ENCODE peak calls at places on chromosomes 11 and 22, in nine cellular contexts. G is neural progenitor cell, S is HCT116, X is OCI-LY7, I is GM23338, L is PC-3, D is MM.1S, R is hepatocyte, W is SK-N-SH. T is an unnamed sample.

GRCh38 chr11:95501761-95502266 is 270.8 kb upstream of the SESN3 start:
- DNase-seq in S (no peak), L (no peak), X (no peak), G (no peak), R (no peak), D (no peak), I (no peak), W (no peak), T (peak)

GRCh38 chr11:92340839-92341238 is 116.2 kb downstream of the FAT3 start:
- DNase-seq in S (no peak), D (no peak), X (peak), R (peak), W (peak), I (peak), G (peak), L (peak), T (peak)

GRCh38 chr11:8913961-8914660 is 3.1 kb downstream of the AKIP1 start:
- DNase-seq in S (no peak), G (peak), I (peak), X (peak), R (peak), D (peak), W (peak), L (peak), T (peak)

GRCh38 chr11:33065445-33066178 is 26.2 kb downstream of the TCP11L1 start:
- DNase-seq in X (peak), S (peak), R (peak), W (peak), G (peak), L (peak), I (peak), D (peak), T (peak)

GRCh38 chr11:26088391-26088790 is 243.5 kb upstream of the ANO3 start:
- DNase-seq in R (no peak), I (no peak), W (no peak), G (no peak), X (no peak), S (no peak), D (no peak), L (no peak), T (peak)

GRCh38 chr11:77522215-77522614 is 48.3 kb upstream of the PAK1 start:
- DNase-seq in L (peak), R (no peak), G (no peak), S (no peak), I (peak), W (no peak), X (no peak), D (no peak), T (peak)

GRCh38 chr11:94184861-94185260 is 56.2 kb downstream of the PANX1 start:
- DNase-seq in I (no peak), X (no peak), R (no peak), D (no peak), L (no peak), W (no peak), G (no peak), S (no peak), T (peak)

GRCh38 chr22:17570851-17571631 is 7.7 kb downstream of the SLC25A18 start:
- DNase-seq in R (peak), X (no peak), W (no peak), D (no peak), S (no peak), G (no peak), I (no peak), L (no peak), T (peak)

GRCh38 chr11:134995746-134996145 is 583.7 kb upstream of the B3GAT1 start:
- DNase-seq in D (no peak), W (no peak), L (no peak), I (peak), R (no peak), S (no peak), G (peak), X (no peak), T (no peak)

GRCh38 chr11:116930586-116930985 is 93.2 kb upstream of the APOA1 start:
- DNase-seq in G (no peak), D (peak), R (no peak), I (no peak), S (no peak), L (no peak), X (peak), W (no peak), T (no peak)

GRCh38 chr11:35122308-35122707 is 16.7 kb upstream of the CD44 start:
- DNase-seq in R (no peak), L (no peak), D (no peak), G (no peak), S (no peak), X (no peak), W (no peak), I (no peak), T (no peak)
- TF ChIP-seq EZH2phosphoT487 in R (no peak), L (no peak), D (no peak), G (no peak), S (no peak), X (no peak), W (no peak), I (no peak), T (no peak)

GRCh38 chr11:102680945-102681344 is 24.6 kb downstream of the MMP27 start:
- DNase-seq in W (no peak), I (no peak), R (no peak), L (no peak), G (no peak), D (no peak), X (no peak), S (no peak), T (peak)
- TF ChIP-seq EZH2phosphoT487 in W (no peak), I (no peak), R (no peak), L (no peak), G (no peak), D (no peak), X (no peak), S (no peak), T (no peak)

GRCh38 chr11:125036933-125037332 is 26.2 kb upstream of the SLC37A2 start:
- DNase-seq in I (no peak), D (peak), S (no peak), R (no peak), G (no peak), L (peak), W (no peak), X (no peak), T (peak)
- TF ChIP-seq EZH2phosphoT487 in I (no peak), D (no peak), S (no peak), R (no peak), G (no peak), L (no peak), W (no peak), X (no peak), T (no peak)

GRCh38 chr22:46557736-46558480 is 20.5 kb upstream of the CELSR1 start:
- DNase-seq in I (no peak), S (no peak), X (no peak), L (no peak), G (no peak), D (no peak), R (no peak), W (no peak), T (no peak)

GRCh38 chr22:46564084-46564714 is 26.8 kb upstream of the CELSR1 start:
- DNase-seq in G (peak), L (no peak), I (no peak), X (no peak), D (no peak), R (no peak), W (peak), S (no peak), T (no peak)

GRCh38 chr22:46560696-46561295 is 23.4 kb upstream of the CELSR1 start:
- DNase-seq in X (no peak), R (no peak), G (no peak), W (no peak), I (no peak), L (no peak), S (no peak), D (no peak), T (no peak)

GRCh38 chr22:46563381-46564083 is 26.1 kb upstream of the CELSR1 start:
- DNase-seq in L (peak), S (peak), I (peak), G (peak), X (peak), R (peak), D (peak), W (peak), T (peak)

GRCh38 chr22:46561435-46561905 is 24.1 kb upstream of the CELSR1 start:
- DNase-seq in W (peak), I (peak), R (no peak), X (peak), G (peak), S (peak), D (peak), L (peak), T (no peak)
- TF ChIP-seq EZH2phosphoT487 in W (no peak), I (no peak), R (no peak), X (no peak), G (no peak), S (no peak), D (no peak), L (no peak), T (no peak)

GRCh38 chr11:1761110-1761856 is 2.4 kb downstream of the CTSD start:
- DNase-seq in W (no peak), L (no peak), R (no peak), S (no peak), X (no peak), I (no peak), G (no peak), D (no peak), T (no peak)
- TF ChIP-seq EZH2phosphoT487 in W (no peak), L (no peak), R (no peak), S (no peak), X (no peak), I (no peak), G (no peak), D (no peak), T (no peak)

DNA sequence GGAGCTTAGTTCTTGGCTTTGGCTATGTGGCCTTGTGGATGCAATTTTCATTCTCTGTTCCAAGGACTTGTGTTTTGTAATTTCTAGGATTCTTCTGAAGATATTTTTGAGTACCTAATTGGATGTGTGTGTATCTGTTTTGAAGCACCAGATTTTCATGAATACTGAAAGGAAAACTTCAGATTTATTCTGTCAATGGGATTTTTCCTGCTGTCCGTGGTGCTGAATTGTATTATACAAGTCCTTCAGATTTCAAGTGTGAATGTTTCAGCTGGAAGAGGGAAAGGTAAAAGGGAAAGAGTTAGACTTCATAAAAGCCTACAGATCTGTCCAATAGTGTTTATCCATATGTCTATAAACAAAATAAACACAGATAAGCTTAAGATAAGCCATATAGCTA is 18.2 kb upstream of the SYN3 start:
- DNase-seq in W (no peak), L (no peak), I (peak), R (peak), D (no peak), S (no peak), G (peak), X (no peak), T (peak)
- TF ChIP-seq EZH2phosphoT487 in W (no peak), L (no peak), I (no peak), R (no peak), D (no peak), S (no peak), G (no peak), X (no peak), T (no peak)

T was measured in GM23248.